ENCODE peak calls at places on chromosomes 5 and 9, in ten cellular contexts. One of them, this sample, is unnamed.

GRCh38 chr5:157740211-157740610 is 3.3 kb upstream of the LSM11 start:
- DNase-seq in AG04450: no peak
- DNase-seq in activated CD8-positive, alpha-beta memory T cell treated with anti-CD3 and anti-CD28 coated beads for 48 hours: no peak
- DNase-seq in stomach: no peak
- DNase-seq in NCI-H345: peak
- DNase-seq in fibroblast of the aortic adventitia: no peak
- DNase-seq in mesothelial cell of epicardium: no peak
- DNase-seq in amniotic stem cell: no peak
- DNase-seq in KBM-7: peak
- DNase-seq in frontal cortex: no peak
- DNase-seq in this sample: peak

GRCh38 chr5:124544366-124545055 is 201.9 kb downstream of the ZNF608 start:
- DNase-seq in AG04450: no peak
- DNase-seq in activated CD8-positive, alpha-beta memory T cell treated with anti-CD3 and anti-CD28 coated beads for 48 hours: no peak
- DNase-seq in stomach: no peak
- DNase-seq in NCI-H345: no peak
- DNase-seq in fibroblast of the aortic adventitia: no peak
- DNase-seq in mesothelial cell of epicardium: no peak
- DNase-seq in amniotic stem cell: no peak
- DNase-seq in KBM-7: no peak
- DNase-seq in frontal cortex: no peak
- DNase-seq in this sample: peak

GRCh38 chr5:601771-602465 is 10.2 kb upstream of the CEP72 start:
- DNase-seq in AG04450: no peak
- DNase-seq in activated CD8-positive, alpha-beta memory T cell treated with anti-CD3 and anti-CD28 coated beads for 48 hours: no peak
- DNase-seq in stomach: peak
- DNase-seq in NCI-H345: peak
- DNase-seq in fibroblast of the aortic adventitia: no peak
- DNase-seq in mesothelial cell of epicardium: no peak
- DNase-seq in amniotic stem cell: no peak
- DNase-seq in KBM-7: no peak
- DNase-seq in frontal cortex: no peak
- DNase-seq in this sample: no peak

GRCh38 chr5:164214698-164215097 is 709.3 kb downstream of the MAT2B start:
- DNase-seq in AG04450: no peak
- DNase-seq in activated CD8-positive, alpha-beta memory T cell treated with anti-CD3 and anti-CD28 coated beads for 48 hours: no peak
- DNase-seq in stomach: no peak
- DNase-seq in NCI-H345: no peak
- DNase-seq in fibroblast of the aortic adventitia: no peak
- DNase-seq in mesothelial cell of epicardium: no peak
- DNase-seq in amniotic stem cell: no peak
- DNase-seq in KBM-7: no peak
- DNase-seq in frontal cortex: no peak
- DNase-seq in this sample: no peak

GRCh38 chr9:101366038-101366756 is 18.6 kb downstream of the BAAT start:
- DNase-seq in AG04450: no peak
- DNase-seq in activated CD8-positive, alpha-beta memory T cell treated with anti-CD3 and anti-CD28 coated beads for 48 hours: no peak
- DNase-seq in stomach: no peak
- DNase-seq in NCI-H345: no peak
- DNase-seq in fibroblast of the aortic adventitia: peak
- DNase-seq in mesothelial cell of epicardium: no peak
- DNase-seq in amniotic stem cell: no peak
- DNase-seq in KBM-7: no peak
- DNase-seq in frontal cortex: no peak
- DNase-seq in this sample: no peak

GRCh38 chr9:131217321-131218031 is 58.8 kb downstream of the FAM78A start:
- DNase-seq in AG04450: no peak
- DNase-seq in activated CD8-positive, alpha-beta memory T cell treated with anti-CD3 and anti-CD28 coated beads for 48 hours: no peak
- DNase-seq in stomach: no peak
- DNase-seq in NCI-H345: peak
- DNase-seq in fibroblast of the aortic adventitia: no peak
- DNase-seq in mesothelial cell of epicardium: no peak
- DNase-seq in amniotic stem cell: no peak
- DNase-seq in KBM-7: no peak
- DNase-seq in frontal cortex: no peak
- DNase-seq in this sample: no peak

GRCh38 chr9:128180447-128180846 is 10.9 kb downstream of the CIZ1 start:
- DNase-seq in AG04450: no peak
- DNase-seq in activated CD8-positive, alpha-beta memory T cell treated with anti-CD3 and anti-CD28 coated beads for 48 hours: no peak
- DNase-seq in stomach: no peak
- DNase-seq in NCI-H345: no peak
- DNase-seq in fibroblast of the aortic adventitia: no peak
- DNase-seq in mesothelial cell of epicardium: no peak
- DNase-seq in amniotic stem cell: no peak
- DNase-seq in KBM-7: no peak
- DNase-seq in frontal cortex: no peak
- DNase-seq in this sample: no peak

GRCh38 chr5:149869266-149869875 is 75.2 kb downstream of the PDE6A start:
- DNase-seq in AG04450: no peak
- DNase-seq in activated CD8-positive, alpha-beta memory T cell treated with anti-CD3 and anti-CD28 coated beads for 48 hours: no peak
- DNase-seq in stomach: no peak
- DNase-seq in NCI-H345: no peak
- DNase-seq in fibroblast of the aortic adventitia: no peak
- DNase-seq in mesothelial cell of epicardium: no peak
- DNase-seq in amniotic stem cell: no peak
- DNase-seq in KBM-7: no peak
- DNase-seq in frontal cortex: no peak
- DNase-seq in this sample: no peak

GRCh38 chr5:91194861-91195460 is 188.2 kb downstream of the ARRDC3 start:
- DNase-seq in AG04450: no peak
- DNase-seq in activated CD8-positive, alpha-beta memory T cell treated with anti-CD3 and anti-CD28 coated beads for 48 hours: no peak
- DNase-seq in stomach: no peak
- DNase-seq in NCI-H345: peak
- DNase-seq in fibroblast of the aortic adventitia: no peak
- DNase-seq in mesothelial cell of epicardium: no peak
- DNase-seq in amniotic stem cell: no peak
- DNase-seq in KBM-7: no peak
- DNase-seq in frontal cortex: no peak
- DNase-seq in this sample: no peak

GRCh38 chr5:129771058-129771838 is 23.4 kb downstream of the MINAR2 start:
- DNase-seq in AG04450: no peak
- DNase-seq in activated CD8-positive, alpha-beta memory T cell treated with anti-CD3 and anti-CD28 coated beads for 48 hours: no peak
- DNase-seq in stomach: peak
- DNase-seq in NCI-H345: peak
- DNase-seq in fibroblast of the aortic adventitia: peak
- DNase-seq in mesothelial cell of epicardium: no peak
- DNase-seq in amniotic stem cell: peak
- DNase-seq in KBM-7: peak
- DNase-seq in frontal cortex: peak
- DNase-seq in this sample: peak

GRCh38 chr5:119347574-119347973 is 8.2 kb upstream of the TNFAIP8 start:
- DNase-seq in AG04450: no peak
- DNase-seq in activated CD8-positive, alpha-beta memory T cell treated with anti-CD3 and anti-CD28 coated beads for 48 hours: no peak
- DNase-seq in stomach: no peak
- DNase-seq in NCI-H345: peak
- DNase-seq in fibroblast of the aortic adventitia: no peak
- DNase-seq in mesothelial cell of epicardium: no peak
- DNase-seq in amniotic stem cell: no peak
- DNase-seq in KBM-7: no peak
- DNase-seq in frontal cortex: no peak
- DNase-seq in this sample: no peak

GRCh38 chr5:91477408-91477807 is 94.3 kb upstream of the ARRDC3 start:
- DNase-seq in AG04450: no peak
- DNase-seq in activated CD8-positive, alpha-beta memory T cell treated with anti-CD3 and anti-CD28 coated beads for 48 hours: no peak
- DNase-seq in stomach: no peak
- DNase-seq in NCI-H345: no peak
- DNase-seq in fibroblast of the aortic adventitia: no peak
- DNase-seq in mesothelial cell of epicardium: no peak
- DNase-seq in amniotic stem cell: no peak
- DNase-seq in KBM-7: no peak
- DNase-seq in frontal cortex: no peak
- DNase-seq in this sample: no peak

GRCh38 chr5:74093501-74093993 is 467.6 kb downstream of the ARHGEF28 start:
- DNase-seq in AG04450: no peak
- DNase-seq in activated CD8-positive, alpha-beta memory T cell treated with anti-CD3 and anti-CD28 coated beads for 48 hours: no peak
- DNase-seq in stomach: no peak
- DNase-seq in NCI-H345: no peak
- DNase-seq in fibroblast of the aortic adventitia: no peak
- DNase-seq in mesothelial cell of epicardium: no peak
- DNase-seq in amniotic stem cell: no peak
- DNase-seq in KBM-7: no peak
- DNase-seq in frontal cortex: no peak
- DNase-seq in this sample: no peak

GRCh38 chr5:174119386-174119785 is 73.9 kb downstream of the NSG2 start:
- DNase-seq in AG04450: no peak
- DNase-seq in activated CD8-positive, alpha-beta memory T cell treated with anti-CD3 and anti-CD28 coated beads for 48 hours: no peak
- DNase-seq in stomach: no peak
- DNase-seq in NCI-H345: no peak
- DNase-seq in fibroblast of the aortic adventitia: no peak
- DNase-seq in mesothelial cell of epicardium: no peak
- DNase-seq in amniotic stem cell: no peak
- DNase-seq in KBM-7: no peak
- DNase-seq in frontal cortex: peak
- DNase-seq in this sample: no peak

GRCh38 chr9:13832451-13832850 is 481.5 kb downstream of the NFIB start:
- DNase-seq in AG04450: no peak
- DNase-seq in activated CD8-positive, alpha-beta memory T cell treated with anti-CD3 and anti-CD28 coated beads for 48 hours: no peak
- DNase-seq in stomach: no peak
- DNase-seq in NCI-H345: no peak
- DNase-seq in fibroblast of the aortic adventitia: no peak
- DNase-seq in mesothelial cell of epicardium: no peak
- DNase-seq in amniotic stem cell: no peak
- DNase-seq in KBM-7: no peak
- DNase-seq in frontal cortex: no peak
- DNase-seq in this sample: no peak

GRCh38 chr9:108103294-108103693 is 613.7 kb upstream of the KLF4 start:
- DNase-seq in AG04450: no peak
- DNase-seq in activated CD8-positive, alpha-beta memory T cell treated with anti-CD3 and anti-CD28 coated beads for 48 hours: no peak
- DNase-seq in stomach: no peak
- DNase-seq in NCI-H345: no peak
- DNase-seq in fibroblast of the aortic adventitia: peak
- DNase-seq in mesothelial cell of epicardium: no peak
- DNase-seq in amniotic stem cell: no peak
- DNase-seq in KBM-7: no peak
- DNase-seq in frontal cortex: no peak
- DNase-seq in this sample: no peak

GRCh38 chr9:104795857-104796256 is 31.9 kb downstream of the NIPSNAP3B start:
- DNase-seq in AG04450: no peak
- DNase-seq in activated CD8-positive, alpha-beta memory T cell treated with anti-CD3 and anti-CD28 coated beads for 48 hours: no peak
- DNase-seq in stomach: no peak
- DNase-seq in NCI-H345: peak
- DNase-seq in fibroblast of the aortic adventitia: no peak
- DNase-seq in mesothelial cell of epicardium: no peak
- DNase-seq in amniotic stem cell: no peak
- DNase-seq in KBM-7: no peak
- DNase-seq in frontal cortex: no peak
- DNase-seq in this sample: no peak

GRCh38 chr5:144333336-144333920 is 162.8 kb downstream of the KCTD16 start:
- DNase-seq in AG04450: no peak
- DNase-seq in activated CD8-positive, alpha-beta memory T cell treated with anti-CD3 and anti-CD28 coated beads for 48 hours: no peak
- DNase-seq in stomach: no peak
- DNase-seq in NCI-H345: peak
- DNase-seq in fibroblast of the aortic adventitia: peak
- DNase-seq in mesothelial cell of epicardium: no peak
- DNase-seq in amniotic stem cell: no peak
- DNase-seq in KBM-7: no peak
- DNase-seq in frontal cortex: no peak
- DNase-seq in this sample: no peak

GRCh38 chr5:111383288-111383970 is 128.9 kb downstream of the STARD4 start:
- DNase-seq in AG04450: no peak
- DNase-seq in activated CD8-positive, alpha-beta memory T cell treated with anti-CD3 and anti-CD28 coated beads for 48 hours: no peak
- DNase-seq in stomach: no peak
- DNase-seq in NCI-H345: no peak
- DNase-seq in fibroblast of the aortic adventitia: no peak
- DNase-seq in mesothelial cell of epicardium: no peak
- DNase-seq in amniotic stem cell: no peak
- DNase-seq in KBM-7: no peak
- DNase-seq in frontal cortex: no peak
- DNase-seq in this sample: no peak

GRCh38 chr5:27474054-27474323 is 435.6 kb upstream of the CDH9 start:
- DNase-seq in AG04450: no peak
- DNase-seq in activated CD8-positive, alpha-beta memory T cell treated with anti-CD3 and anti-CD28 coated beads for 48 hours: no peak
- DNase-seq in stomach: no peak
- DNase-seq in NCI-H345: no peak
- DNase-seq in fibroblast of the aortic adventitia: peak
- DNase-seq in mesothelial cell of epicardium: no peak
- DNase-seq in amniotic stem cell: no peak
- DNase-seq in KBM-7: no peak
- DNase-seq in frontal cortex: no peak
- DNase-seq in this sample: no peak

This sample was measured in Kasumi-1.